ENCODE peak calls at places on chromosome 18, in five cellular contexts. One of them, this sample, is unnamed. For H3K36me3, the result is how much of the 10 kb centered on the place peaks cover.

GRCh38 chr18:6731197-6731596 is 1.7 kb downstream of the ARHGAP28 start:
- DNase-seq in DND-41: no peak
- DNase-seq in WERI-Rb-1: no peak
- DNase-seq in iPS DF 6.9: no peak
- DNase-seq in suprapubic skin: no peak
- DNase-seq in this sample: no peak

GRCh38 chr18:45565280-45565970 is 49.9 kb upstream of the SLC14A2 start:
- DNase-seq in DND-41: no peak
- DNase-seq in WERI-Rb-1: no peak
- DNase-seq in iPS DF 6.9: no peak
- DNase-seq in suprapubic skin: peak
- DNase-seq in this sample: no peak

GRCh38 chr18:79884296-79884962 is 67.0 kb downstream of the SLC66A2 start:
- DNase-seq in DND-41: no peak
- DNase-seq in WERI-Rb-1: no peak
- DNase-seq in iPS DF 6.9: no peak
- DNase-seq in suprapubic skin: peak
- DNase-seq in this sample: no peak

GRCh38 chr18:33470229-33470628 is 29.7 kb upstream of the CCDC178 start:
- DNase-seq in DND-41: no peak
- DNase-seq in WERI-Rb-1: no peak
- DNase-seq in iPS DF 6.9: no peak
- DNase-seq in suprapubic skin: no peak
- DNase-seq in this sample: peak

GRCh38 chr18:75727479-75727878 is 300.0 kb upstream of the SMIM21 start:
- DNase-seq in DND-41: peak
- DNase-seq in WERI-Rb-1: peak
- DNase-seq in iPS DF 6.9: peak
- DNase-seq in suprapubic skin: no peak
- DNase-seq in this sample: no peak

GRCh38 chr18:31695989-31696388 is 11.6 kb upstream of the B4GALT6 start:
- DNase-seq in DND-41: no peak
- DNase-seq in WERI-Rb-1: no peak
- DNase-seq in iPS DF 6.9: no peak
- DNase-seq in suprapubic skin: no peak
- DNase-seq in this sample: no peak

GRCh38 chr18:52615943-52616342 is 275.9 kb downstream of the DCC start:
- DNase-seq in DND-41: no peak
- DNase-seq in WERI-Rb-1: no peak
- DNase-seq in iPS DF 6.9: no peak
- DNase-seq in suprapubic skin: no peak
- DNase-seq in this sample: no peak

GRCh38 chr18:73023975-73024374 is 156.2 kb upstream of the NETO1 start:
- DNase-seq in DND-41: no peak
- DNase-seq in WERI-Rb-1: no peak
- DNase-seq in iPS DF 6.9: no peak
- DNase-seq in suprapubic skin: no peak
- DNase-seq in this sample: no peak

GRCh38 chr18:44450220-44450619 is 230.5 kb upstream of the SETBP1 start:
- DNase-seq in DND-41: no peak
- DNase-seq in WERI-Rb-1: no peak
- DNase-seq in iPS DF 6.9: no peak
- DNase-seq in suprapubic skin: no peak
- DNase-seq in this sample: no peak

GRCh38 chr18:52009958-52010357 is 330.0 kb upstream of the DCC start:
- DNase-seq in DND-41: no peak
- DNase-seq in WERI-Rb-1: no peak
- DNase-seq in iPS DF 6.9: no peak
- DNase-seq in suprapubic skin: no peak
- DNase-seq in this sample: no peak

GRCh38 chr18:29841631-29842030 is 1200.9 kb downstream of the DSC3 start:
- DNase-seq in DND-41: no peak
- DNase-seq in WERI-Rb-1: no peak
- DNase-seq in iPS DF 6.9: no peak
- DNase-seq in suprapubic skin: no peak
- DNase-seq in this sample: no peak

GRCh38 chr18:50606609-50607008 is 46.7 kb downstream of the MAPK4 start:
- DNase-seq in DND-41: no peak
- DNase-seq in WERI-Rb-1: no peak
- DNase-seq in iPS DF 6.9: no peak
- DNase-seq in suprapubic skin: no peak
- DNase-seq in this sample: no peak

GRCh38 chr18:48296581-48296980 is 112.6 kb downstream of the ZBTB7C start:
- DNase-seq in DND-41: no peak
- DNase-seq in WERI-Rb-1: no peak
- DNase-seq in iPS DF 6.9: no peak
- DNase-seq in suprapubic skin: peak
- DNase-seq in this sample: no peak

GRCh38 chr18:79424008-79424565 is 28.4 kb downstream of the NFATC1 start:
- DNase-seq in DND-41: no peak
- DNase-seq in WERI-Rb-1: no peak
- DNase-seq in iPS DF 6.9: no peak
- DNase-seq in suprapubic skin: no peak
- DNase-seq in this sample: no peak

GRCh38 chr18:44826418-44827259 is 146.0 kb downstream of the SETBP1 start:
- DNase-seq in DND-41: no peak
- DNase-seq in WERI-Rb-1: no peak
- DNase-seq in iPS DF 6.9: no peak
- DNase-seq in suprapubic skin: peak
- DNase-seq in this sample: peak

GRCh38 chr18:470661-471501 is 29.6 kb downstream of the COLEC12 start:
- DNase-seq in DND-41: no peak
- DNase-seq in WERI-Rb-1: no peak
- DNase-seq in iPS DF 6.9: no peak
- DNase-seq in suprapubic skin: no peak
- DNase-seq in this sample: no peak

GRCh38 chr18:58887613-58887963 is 22.9 kb downstream of the ZNF532 start:
- DNase-seq in DND-41: peak
- DNase-seq in WERI-Rb-1: no peak
- DNase-seq in iPS DF 6.9: no peak
- DNase-seq in suprapubic skin: no peak
- DNase-seq in this sample: peak

GRCh38 chr18:56034954-56035353 is 447.0 kb upstream of the TCF4 start:
- DNase-seq in DND-41: no peak
- DNase-seq in WERI-Rb-1: no peak
- DNase-seq in iPS DF 6.9: no peak
- DNase-seq in suprapubic skin: no peak
- DNase-seq in this sample: no peak

GRCh38 chr18:706438-706837 is 6.0 kb downstream of the ENOSF1 start:
- DNase-seq in DND-41: no peak
- DNase-seq in WERI-Rb-1: no peak
- DNase-seq in iPS DF 6.9: no peak
- DNase-seq in suprapubic skin: no peak
- DNase-seq in this sample: no peak

GRCh38 chr18:48991299-48992055 is 40.7 kb upstream of the SMAD7 start:
- DNase-seq in DND-41: no peak
- DNase-seq in WERI-Rb-1: no peak
- DNase-seq in iPS DF 6.9: no peak
- DNase-seq in suprapubic skin: no peak
- DNase-seq in this sample: no peak

GRCh38 chr18:43751203-43751602 is 473.9 kb upstream of the SYT4 start:
- DNase-seq in DND-41: no peak
- DNase-seq in WERI-Rb-1: no peak
- DNase-seq in iPS DF 6.9: no peak
- DNase-seq in suprapubic skin: no peak
- DNase-seq in this sample: no peak

GRCh38 chr18:59671533-59671932 is 25.7 kb downstream of the CCBE1 start:
- DNase-seq in DND-41: no peak
- DNase-seq in WERI-Rb-1: no peak
- DNase-seq in iPS DF 6.9: no peak
- DNase-seq in suprapubic skin: no peak
- DNase-seq in this sample: no peak

GRCh38 chr18:50659091-50660003 is 99.5 kb downstream of the MAPK4 start:
- DNase-seq in DND-41: no peak
- DNase-seq in WERI-Rb-1: peak
- DNase-seq in iPS DF 6.9: no peak
- DNase-seq in suprapubic skin: no peak
- DNase-seq in this sample: peak

GRCh38 chr18:78049281-78049680 is 799.6 kb downstream of the GALR1 start:
- DNase-seq in DND-41: no peak
- DNase-seq in WERI-Rb-1: no peak
- DNase-seq in iPS DF 6.9: no peak
- DNase-seq in suprapubic skin: no peak
- DNase-seq in this sample: no peak

GRCh38 chr18:363327-364115 is 95.7 kb upstream of the THOC1 start:
- DNase-seq in DND-41: no peak
- DNase-seq in WERI-Rb-1: no peak
- DNase-seq in iPS DF 6.9: no peak
- DNase-seq in suprapubic skin: no peak
- DNase-seq in this sample: no peak

GRCh38 chr18:35047697-35048292 is 6.6 kb downstream of the MAPRE2 start:
- DNase-seq in DND-41: no peak
- DNase-seq in WERI-Rb-1: no peak
- DNase-seq in iPS DF 6.9: no peak
- DNase-seq in suprapubic skin: no peak
- DNase-seq in this sample: no peak

GRCh38 chr18:41075212-41075611 is 879.8 kb upstream of the PIK3C3 start:
- DNase-seq in DND-41: no peak
- DNase-seq in WERI-Rb-1: no peak
- DNase-seq in iPS DF 6.9: no peak
- DNase-seq in suprapubic skin: no peak
- DNase-seq in this sample: peak

GRCh38 chr18:41842886-41843285 is 112.1 kb upstream of the PIK3C3 start:
- DNase-seq in DND-41: no peak
- DNase-seq in WERI-Rb-1: no peak
- DNase-seq in iPS DF 6.9: no peak
- DNase-seq in suprapubic skin: no peak
- DNase-seq in this sample: no peak

GRCh38 chr18:75070625-75071483 is 138.1 kb downstream of the PTGR3 start:
- DNase-seq in DND-41: peak
- DNase-seq in WERI-Rb-1: peak
- DNase-seq in iPS DF 6.9: no peak
- DNase-seq in suprapubic skin: no peak
- DNase-seq in this sample: peak

GRCh38 chr18:22091341-22091740 is 78.0 kb upstream of the GATA6 start:
- DNase-seq in DND-41: no peak
- DNase-seq in WERI-Rb-1: no peak
- DNase-seq in iPS DF 6.9: no peak
- DNase-seq in suprapubic skin: no peak
- DNase-seq in this sample: no peak

GRCh38 chr18:22088976-22089375 is 80.4 kb upstream of the GATA6 start:
- DNase-seq in DND-41: no peak
- DNase-seq in WERI-Rb-1: no peak
- DNase-seq in iPS DF 6.9: no peak
- DNase-seq in suprapubic skin: no peak
- DNase-seq in this sample: no peak

GRCh38 chr18:22084547-22084946 is 84.8 kb upstream of the GATA6 start:
- DNase-seq in DND-41: no peak
- DNase-seq in WERI-Rb-1: no peak
- DNase-seq in iPS DF 6.9: no peak
- DNase-seq in suprapubic skin: no peak
- DNase-seq in this sample: peak

GRCh38 chr18:22086973-22087372 is 82.4 kb upstream of the GATA6 start:
- DNase-seq in DND-41: no peak
- DNase-seq in WERI-Rb-1: no peak
- DNase-seq in iPS DF 6.9: no peak
- DNase-seq in suprapubic skin: no peak
- DNase-seq in this sample: no peak

GRCh38 chr18:22088029-22088428 is 81.4 kb upstream of the GATA6 start:
- DNase-seq in DND-41: no peak
- DNase-seq in WERI-Rb-1: no peak
- DNase-seq in iPS DF 6.9: no peak
- DNase-seq in suprapubic skin: no peak
- DNase-seq in this sample: no peak
- H3K36me3 ChIP-seq in DND-41: under half
- H3K36me3 ChIP-seq in WERI-Rb-1: under half
- H3K36me3 ChIP-seq in iPS DF 6.9: under half
- H3K36me3 ChIP-seq in suprapubic skin: under half
- H3K36me3 ChIP-seq in this sample: under half

GRCh38 chr18:10046178-10046807 is 132.5 kb downstream of the VAPA start:
- DNase-seq in DND-41: no peak
- DNase-seq in WERI-Rb-1: no peak
- DNase-seq in iPS DF 6.9: no peak
- DNase-seq in suprapubic skin: peak
- DNase-seq in this sample: no peak

GRCh38 chr18:10049721-10050120 is 135.9 kb downstream of the VAPA start:
- DNase-seq in DND-41: no peak
- DNase-seq in WERI-Rb-1: no peak
- DNase-seq in iPS DF 6.9: no peak
- DNase-seq in suprapubic skin: no peak
- DNase-seq in this sample: no peak

GRCh38 chr18:10045296-10045891 is 131.6 kb downstream of the VAPA start:
- DNase-seq in DND-41: no peak
- DNase-seq in WERI-Rb-1: no peak
- DNase-seq in iPS DF 6.9: no peak
- DNase-seq in suprapubic skin: no peak
- DNase-seq in this sample: no peak

GRCh38 chr18:10044054-10044453 is 130.2 kb downstream of the VAPA start:
- DNase-seq in DND-41: no peak
- DNase-seq in WERI-Rb-1: no peak
- DNase-seq in iPS DF 6.9: no peak
- DNase-seq in suprapubic skin: no peak
- DNase-seq in this sample: no peak

GRCh38 chr18:10047237-10047636 is 133.4 kb downstream of the VAPA start:
- DNase-seq in DND-41: no peak
- DNase-seq in WERI-Rb-1: no peak
- DNase-seq in iPS DF 6.9: no peak
- DNase-seq in suprapubic skin: no peak
- DNase-seq in this sample: no peak
- H3K36me3 ChIP-seq in DND-41: under half
- H3K36me3 ChIP-seq in WERI-Rb-1: under half
- H3K36me3 ChIP-seq in iPS DF 6.9: under half
- H3K36me3 ChIP-seq in suprapubic skin: under half
- H3K36me3 ChIP-seq in this sample: under half

GRCh38 chr18:63186934-63187574 is 132.5 kb downstream of the BCL2 start:
- DNase-seq in DND-41: no peak
- DNase-seq in WERI-Rb-1: no peak
- DNase-seq in iPS DF 6.9: no peak
- DNase-seq in suprapubic skin: no peak
- DNase-seq in this sample: no peak
- H3K36me3 ChIP-seq in DND-41: under half
- H3K36me3 ChIP-seq in WERI-Rb-1: under half
- H3K36me3 ChIP-seq in iPS DF 6.9: under half
- H3K36me3 ChIP-seq in suprapubic skin: under half
- H3K36me3 ChIP-seq in this sample: under half

GRCh38 chr18:76935722-76936337 is 113.5 kb downstream of the ZNF236 start:
- DNase-seq in DND-41: no peak
- DNase-seq in WERI-Rb-1: no peak
- DNase-seq in iPS DF 6.9: no peak
- DNase-seq in suprapubic skin: no peak
- DNase-seq in this sample: no peak
- H3K36me3 ChIP-seq in DND-41: half or more
- H3K36me3 ChIP-seq in WERI-Rb-1: under half
- H3K36me3 ChIP-seq in iPS DF 6.9: under half
- H3K36me3 ChIP-seq in suprapubic skin: half or more
- H3K36me3 ChIP-seq in this sample: under half

DNA sequence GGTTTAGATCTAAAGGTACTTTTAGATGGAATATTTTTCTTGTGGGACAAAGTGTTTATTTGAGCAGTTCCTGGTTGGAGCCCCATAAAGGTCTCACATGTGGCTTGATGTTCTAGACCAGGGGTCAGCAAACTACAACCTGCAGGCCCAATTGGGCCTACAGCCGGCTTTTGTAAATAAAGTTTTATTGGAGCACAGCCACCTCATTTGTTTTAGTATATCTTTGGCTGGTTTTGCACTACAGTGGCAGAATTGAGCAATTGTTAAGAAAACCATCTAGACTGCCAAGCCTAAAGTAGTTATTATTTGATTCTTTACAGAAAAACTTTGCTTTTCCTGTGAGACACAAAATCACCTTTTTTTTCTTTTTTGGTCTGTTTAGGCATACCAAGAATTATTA is 41.6 kb downstream of the NDC80 start:
- DNase-seq in DND-41: no peak
- DNase-seq in WERI-Rb-1: no peak
- DNase-seq in iPS DF 6.9: no peak
- DNase-seq in suprapubic skin: no peak
- DNase-seq in this sample: no peak
- H3K36me3 ChIP-seq in DND-41: half or more
- H3K36me3 ChIP-seq in WERI-Rb-1: half or more
- H3K36me3 ChIP-seq in iPS DF 6.9: under half
- H3K36me3 ChIP-seq in suprapubic skin: under half
- H3K36me3 ChIP-seq in this sample: under half

This sample was measured in kidney epithelial cell.